ENCODE peak calls at places on chromosomes 5 and 9, in eight cellular contexts. Z is right lobe of liver, X is fibroblast of gingiva, K is ELF-1, M is adrenal gland, D is EH, C is H54, J is IMR-90. N is an unnamed sample.

GRCh38 chr9:77816641-77817341 is 168.7 kb upstream of the GNA14 start:
- DNase-seq in M (no peak), K (no peak), D (peak), Z (no peak), X (no peak), J (peak), C (no peak), N (no peak)

GRCh38 chr9:882416-882931 is 41.0 kb downstream of the DMRT1 start:
- DNase-seq in K (peak), D (no peak), Z (no peak), C (no peak), J (no peak), X (no peak), M (no peak), N (no peak)

GRCh38 chr9:38334234-38334633 is 58.3 kb upstream of the ALDH1B1 start:
- DNase-seq in J (no peak), C (no peak), X (no peak), M (no peak), Z (no peak), D (peak), K (peak), N (no peak)

GRCh38 chr5:134079748-134080581 is 34.5 kb upstream of the TCF7 start:
- DNase-seq in Z (no peak), D (no peak), K (no peak), J (no peak), M (no peak), X (no peak), C (no peak), N (no peak)

GRCh38 chr5:156327306-156327705 is 342 bp downstream of the SGCD start:
- DNase-seq in M (no peak), D (peak), K (no peak), C (no peak), X (peak), J (no peak), Z (no peak), N (no peak)

GRCh38 chr5:36073595-36074216 is 7.0 kb upstream of the UGT3A2 start:
- DNase-seq in M (no peak), J (no peak), D (no peak), Z (no peak), K (peak), C (no peak), X (no peak), N (no peak)

GRCh38 chr5:137487600-137487999 is 11.5 kb downstream of the SPOCK1 start:
- DNase-seq in M (peak), X (peak), Z (no peak), J (peak), C (no peak), K (no peak), D (peak), N (peak)

GRCh38 chr5:17046320-17046719 is 110.2 kb upstream of the MYO10 start:
- DNase-seq in C (no peak), X (no peak), M (no peak), J (no peak), D (peak), Z (no peak), K (no peak), N (no peak)

GRCh38 chr9:124011460-124012301 is at the start of gene LHX2:
- DNase-seq in D (peak), K (peak), J (peak), X (peak), C (peak), M (peak), Z (peak), N (peak)

GRCh38 chr5:172110921-172111873 is 76.8 kb downstream of the STK10 start:
- DNase-seq in Z (no peak), X (no peak), C (peak), K (peak), M (peak), D (peak), J (peak), N (no peak)

GRCh38 chr9:28005779-28006178 is 432.5 kb upstream of the C9orf72 start:
- DNase-seq in C (no peak), Z (no peak), K (no peak), D (no peak), J (no peak), M (no peak), X (no peak), N (no peak)

GRCh38 chr9:112239284-112239683 is 64.2 kb upstream of the SUSD1 start:
- DNase-seq in C (no peak), D (no peak), J (no peak), Z (no peak), K (peak), M (no peak), X (no peak), N (no peak)

GRCh38 chr5:4614088-4614487 is 526.0 kb upstream of the ADAMTS16 start:
- DNase-seq in Z (no peak), K (peak), J (no peak), M (no peak), C (no peak), D (no peak), X (no peak), N (peak)

GRCh38 chr5:31492824-31493223 is 39.1 kb downstream of the DROSHA start:
- DNase-seq in C (no peak), X (no peak), M (no peak), K (no peak), Z (no peak), D (peak), J (peak), N (peak)

GRCh38 chr9:96040591-96041461 is 165.3 kb downstream of the ERCC6L2 start:
- DNase-seq in J (peak), C (no peak), M (no peak), K (peak), X (no peak), Z (no peak), D (no peak), N (no peak)

GRCh38 chr9:5193345-5193744 is 7.9 kb upstream of the INSL6 start:
- DNase-seq in C (no peak), Z (no peak), M (no peak), K (no peak), J (no peak), X (no peak), D (no peak), N (no peak)

GRCh38 chr5:34490501-34491250 is 165.5 kb upstream of the RAI14 start:
- DNase-seq in D (peak), M (no peak), X (peak), J (no peak), C (no peak), Z (no peak), K (peak), N (no peak)

GRCh38 chr5:81235287-81236072 is 2.4 kb downstream of the CKMT2 start:
- DNase-seq in C (no peak), Z (peak), K (no peak), D (no peak), X (no peak), J (no peak), M (peak), N (no peak)

GRCh38 chr5:180594311-180595045 is 3.2 kb upstream of the SCGB3A1 start:
- DNase-seq in X (no peak), C (no peak), Z (no peak), D (no peak), J (no peak), K (no peak), M (no peak), N (no peak)

GRCh38 chr9:68896495-68896894 is 117.4 kb downstream of the PRKACG start:
- DNase-seq in Z (no peak), X (no peak), J (no peak), C (no peak), D (no peak), M (no peak), K (no peak), N (no peak)

GRCh38 chr9:6015278-6016157 is at the start of gene RANBP6:
- DNase-seq in D (peak), C (peak), M (peak), X (peak), K (peak), Z (peak), J (peak), N (peak)

GRCh38 chr9:72154468-72155281 is 5.4 kb downstream of the GDA start:
- DNase-seq in X (no peak), Z (peak), J (no peak), K (no peak), C (no peak), M (no peak), D (no peak), N (peak)

GRCh38 chr5:41406424-41406823 is 104.0 kb downstream of the PLCXD3 start:
- DNase-seq in M (no peak), Z (no peak), J (no peak), K (no peak), D (no peak), X (no peak), C (no peak), N (peak)

GRCh38 chr9:86695904-86696424 is 251.3 kb downstream of the GAS1 start:
- DNase-seq in C (no peak), M (no peak), K (no peak), J (peak), X (peak), D (peak), Z (no peak), N (peak)

GRCh38 chr5:3364941-3365340 is 230.7 kb upstream of the IRX1 start:
- DNase-seq in M (no peak), J (no peak), D (no peak), X (no peak), Z (peak), C (no peak), K (no peak), N (no peak)

GRCh38 chr9:123655681-123656423 is 274.1 kb downstream of the DENND1A start:
- DNase-seq in Z (no peak), M (no peak), J (no peak), K (no peak), C (no peak), X (no peak), D (no peak), N (no peak)

GRCh38 chr5:33807771-33808170 is 84.0 kb downstream of the ADAMTS12 start:
- DNase-seq in J (peak), X (no peak), Z (no peak), D (peak), M (no peak), C (no peak), K (no peak), N (no peak)

GRCh38 chr9:99478469-99479027 is 256.5 kb downstream of the SEC61B start:
- DNase-seq in J (no peak), D (no peak), C (no peak), Z (no peak), K (no peak), M (no peak), X (no peak), N (no peak)

N was measured in kidney tubule cell.